ENCODE peak calls at places on chromosomes 1 and 21, in six cellular contexts. A, H, W, P, C and T are unnamed samples.

GRCh38 chr1:27366113-27366410 is 699 bp downstream of the MAP3K6 start:
- DNase-seq in A (peak), H (peak), W (peak), P (peak), C (no peak), T (peak)

GRCh38 chr1:218344814-218345672 is at the start of gene TGFB2:
- DNase-seq in A (peak), H (no peak), W (peak), P (peak), C (no peak), T (peak)

GRCh38 chr1:112507896-112508241 is 896 bp upstream of the WNT2B start:
- DNase-seq in A (no peak), H (no peak), W (no peak), P (peak), C (no peak), T (peak)

GRCh38 chr1:96934282-96934681 is 212.7 kb downstream of the PTBP2 start:
- DNase-seq in A (no peak), H (no peak), W (no peak), P (peak), C (no peak), T (no peak)

GRCh38 chr1:209196140-209196539 is 387.4 kb upstream of the CAMK1G start:
- DNase-seq in A (no peak), H (no peak), W (no peak), P (no peak), C (no peak), T (no peak)

GRCh38 chr1:107874221-107874620 is 90.8 kb downstream of the VAV3 start:
- DNase-seq in A (no peak), H (no peak), W (no peak), P (no peak), C (no peak), T (no peak)

GRCh38 chr1:153933955-153934354 is 11.2 kb upstream of the GATAD2B start:
- DNase-seq in A (no peak), H (no peak), W (no peak), P (no peak), C (no peak), T (no peak)

GRCh38 chr1:116243673-116244101 is 129.4 kb upstream of the ATP1A1 start:
- DNase-seq in A (no peak), H (no peak), W (no peak), P (no peak), C (no peak), T (no peak)

GRCh38 chr1:1211541-1212511 is 2.1 kb downstream of the TNFRSF4 start:
- DNase-seq in A (no peak), H (no peak), W (no peak), P (no peak), C (no peak), T (no peak)

GRCh38 chr1:58573705-58574591 is 3.1 kb downstream of the TACSTD2 start:
- DNase-seq in A (no peak), H (no peak), W (no peak), P (no peak), C (no peak), T (no peak)

GRCh38 chr1:183744132-183744913 is 60.6 kb upstream of the RGL1 start:
- DNase-seq in A (no peak), H (no peak), W (no peak), P (no peak), C (no peak), T (no peak)

GRCh38 chr1:200896571-200897187 is 2.0 kb downstream of the INAVA start:
- DNase-seq in A (no peak), H (no peak), W (no peak), P (peak), C (no peak), T (no peak)

DNA sequence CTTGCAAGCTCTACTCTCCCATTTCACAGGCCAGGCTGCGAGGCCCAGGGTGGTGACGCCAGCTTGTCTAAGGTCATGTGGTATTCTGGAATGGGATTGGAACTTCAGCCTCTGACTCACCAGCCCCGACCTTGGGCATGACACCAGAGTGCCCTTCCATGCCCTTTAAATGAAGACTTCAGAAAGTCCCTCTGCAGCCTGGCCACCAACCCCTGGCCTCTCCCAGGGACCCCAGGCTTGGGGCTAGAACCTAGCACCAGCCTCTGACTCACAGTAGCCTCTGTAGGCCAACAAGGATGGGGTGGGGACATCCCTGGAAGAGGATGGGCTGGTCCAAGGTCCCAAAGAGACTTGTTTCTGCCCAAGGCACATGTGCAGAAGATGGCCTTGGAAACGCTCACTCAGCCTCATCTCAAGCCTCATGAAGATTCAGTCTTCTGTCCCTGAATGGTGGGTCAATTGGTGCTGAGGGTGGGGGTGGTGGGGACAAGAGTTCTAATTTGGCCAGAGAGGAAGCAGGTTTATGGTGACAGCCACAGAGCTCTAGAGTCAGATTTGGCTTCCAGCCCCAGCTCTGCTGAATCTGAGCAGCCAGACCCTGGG is 36.1 kb upstream of the RUNX3 start:
- DNase-seq in A (no peak), H (no peak), W (no peak), P (no peak), C (no peak), T (no peak)
- H2BK15ac ChIP-seq in A (peak), H (peak), W (no peak), P (no peak), C (no peak), T (no peak)

GRCh38 chr1:7579831-7580804 is 191.0 kb upstream of the VAMP3 start:
- DNase-seq in A (no peak), H (no peak), W (no peak), P (no peak), C (no peak), T (no peak)
- H2BK15ac ChIP-seq in A (no peak), H (no peak), W (no peak), P (no peak), C (no peak), T (no peak)

DNA sequence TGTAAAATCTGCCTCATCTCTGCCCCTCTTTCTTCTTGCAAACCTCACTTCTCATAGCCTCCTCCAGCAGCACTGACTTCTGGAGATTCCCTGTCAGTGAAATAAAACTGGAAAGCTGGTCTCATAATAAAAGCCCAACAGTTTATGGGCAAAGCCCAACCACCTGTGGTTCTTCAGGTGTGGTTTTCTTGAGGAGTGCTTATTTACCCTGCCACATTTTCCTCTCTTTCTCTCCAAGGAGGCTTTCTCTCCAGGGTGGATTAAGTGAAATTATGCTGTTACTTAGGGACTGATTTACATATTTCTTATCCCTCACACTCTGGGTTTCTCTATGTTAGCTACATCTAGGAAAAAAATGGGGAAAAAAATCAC is 4.7 kb downstream of the TBX19 start:
- DNase-seq in A (no peak), H (no peak), W (no peak), P (peak), C (no peak), T (no peak)
- H2BK15ac ChIP-seq in A (no peak), H (no peak), W (no peak), P (no peak), C (no peak), T (no peak)

GRCh38 chr1:53504901-53505300 is 45.7 kb downstream of the DMRTB1 start:
- DNase-seq in A (no peak), H (no peak), W (no peak), P (no peak), C (no peak), T (no peak)
- H2BK15ac ChIP-seq in A (no peak), H (peak), W (no peak), P (no peak), C (peak), T (no peak)

GRCh38 chr1:32890516-32891240 is 4.4 kb downstream of the HPCA start:
- DNase-seq in A (no peak), H (no peak), W (no peak), P (no peak), C (no peak), T (no peak)

GRCh38 chr1:32887623-32888022 is 1.3 kb downstream of the HPCA start:
- DNase-seq in A (no peak), H (no peak), W (no peak), P (no peak), C (no peak), T (no peak)

GRCh38 chr1:32888134-32888533 is 1.8 kb downstream of the HPCA start:
- DNase-seq in A (no peak), H (no peak), W (no peak), P (no peak), C (no peak), T (no peak)

GRCh38 chr1:32889731-32890278 is 3.5 kb downstream of the HPCA start:
- DNase-seq in A (no peak), H (no peak), W (no peak), P (no peak), C (no peak), T (no peak)

DNA sequence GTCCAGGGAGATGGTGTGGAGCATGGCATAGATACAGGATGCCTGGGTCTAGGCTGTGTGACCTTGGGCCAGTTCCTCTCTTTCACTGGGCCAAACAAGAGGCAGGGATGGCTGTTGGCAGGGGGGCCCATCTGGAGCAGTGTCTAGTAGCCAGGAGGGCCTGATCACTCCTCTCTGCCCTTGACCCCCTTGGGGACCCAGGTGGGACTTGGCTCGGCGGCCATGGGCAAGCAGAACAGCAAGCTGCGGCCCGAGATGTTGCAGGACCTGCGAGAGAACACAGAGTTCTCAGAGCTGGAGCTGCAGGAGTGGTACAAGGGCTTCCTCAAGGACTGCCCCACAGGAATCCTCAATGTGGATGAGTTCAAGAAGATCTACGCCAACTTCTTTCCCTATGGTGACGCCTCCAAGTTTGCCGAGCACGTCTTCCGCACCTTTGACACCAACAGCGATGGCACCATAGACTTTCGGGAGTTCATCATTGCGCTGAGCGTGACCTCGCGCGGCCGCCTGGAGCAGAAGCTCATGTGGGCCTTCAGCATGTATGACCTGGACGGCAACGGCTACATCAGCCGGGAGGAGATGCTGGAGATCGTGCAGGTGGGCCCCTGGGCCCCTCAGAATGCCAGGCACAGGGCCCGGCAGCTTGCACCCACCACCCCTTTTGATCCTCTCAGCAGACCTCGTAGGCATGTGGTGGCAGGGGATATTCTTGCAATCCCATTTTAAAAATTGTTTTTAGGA is 2.6 kb downstream of the HPCA start:
- DNase-seq in A (no peak), H (no peak), W (no peak), P (no peak), C (no peak), T (no peak)
- H2BK15ac ChIP-seq in A (no peak), H (no peak), W (no peak), P (no peak), C (no peak), T (no peak)

GRCh38 chr1:18363436-18363835 is 117.3 kb upstream of the KLHDC7A start:
- DNase-seq in A (no peak), H (no peak), W (no peak), P (no peak), C (no peak), T (no peak)

GRCh38 chr1:18360251-18360650 is 120.5 kb upstream of the KLHDC7A start:
- DNase-seq in A (no peak), H (no peak), W (no peak), P (peak), C (no peak), T (no peak)

GRCh38 chr1:18362150-18362549 is 118.6 kb upstream of the KLHDC7A start:
- DNase-seq in A (no peak), H (no peak), W (no peak), P (no peak), C (no peak), T (no peak)

DNA sequence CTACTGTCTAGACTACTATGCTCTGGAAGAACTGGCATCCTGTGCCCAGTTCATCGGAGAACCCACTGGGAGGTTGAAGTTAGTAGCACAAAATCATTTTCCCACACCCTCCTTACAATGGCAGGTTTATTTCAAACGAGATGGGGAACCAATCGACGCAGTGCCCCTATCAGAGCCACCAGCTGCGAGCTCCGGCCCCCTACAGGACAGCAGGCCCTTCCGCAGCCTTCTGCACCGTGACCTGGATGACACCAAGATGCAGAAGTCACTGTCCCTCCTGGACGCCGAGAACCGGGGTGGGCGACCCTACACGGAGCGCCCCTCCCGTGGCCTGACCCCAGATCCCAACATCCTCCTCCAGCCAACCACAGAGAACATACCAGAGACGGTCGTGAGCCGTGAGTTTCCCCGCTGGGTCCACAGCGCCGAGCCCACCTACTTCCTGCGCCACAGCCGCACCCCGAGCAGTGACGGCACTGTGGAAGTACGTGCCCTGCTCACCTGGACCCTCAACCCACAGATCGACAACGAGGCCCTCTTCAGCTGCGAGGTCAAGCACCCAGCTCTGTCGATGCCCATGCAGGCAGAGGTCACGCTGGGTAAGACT is 115.5 kb upstream of the KLHDC7A start:
- DNase-seq in A (no peak), H (no peak), W (no peak), P (no peak), C (no peak), T (no peak)
- H2BK15ac ChIP-seq in A (no peak), H (peak), W (no peak), P (no peak), C (no peak), T (no peak)

DNA sequence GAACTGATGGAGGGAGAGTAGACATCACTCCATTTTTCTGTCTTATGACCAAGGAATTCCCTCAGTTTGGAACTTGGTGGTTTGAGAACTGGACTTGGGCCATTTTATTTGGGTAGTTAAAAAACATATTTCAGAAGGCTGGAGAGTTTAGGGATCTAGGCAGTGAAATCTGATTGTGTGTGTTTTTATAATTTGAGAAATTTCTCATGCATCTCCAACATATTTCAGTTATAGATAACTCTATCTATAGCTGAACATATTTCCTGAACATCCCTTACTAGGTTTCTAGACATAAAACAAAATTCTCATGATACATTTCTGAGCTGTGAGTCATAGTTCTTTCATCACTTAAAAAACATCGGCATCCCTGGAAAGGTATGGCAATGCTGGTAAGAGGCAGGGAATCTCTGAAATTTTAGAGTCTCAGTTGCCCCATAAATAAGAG is 102.7 kb downstream of the FASLG start:
- DNase-seq in A (peak), H (no peak), W (no peak), P (peak), C (no peak), T (no peak)
- H2BK15ac ChIP-seq in A (no peak), H (no peak), W (no peak), P (no peak), C (no peak), T (no peak)

GRCh38 chr21:29462475-29462874 is 163.8 kb downstream of the BACH1 start:
- DNase-seq in A (no peak), H (no peak), W (no peak), P (no peak), C (no peak), T (no peak)

GRCh38 chr21:29470397-29470796 is 171.7 kb downstream of the BACH1 start:
- DNase-seq in A (peak), H (no peak), W (peak), P (no peak), C (no peak), T (no peak)

GRCh38 chr21:29465528-29465927 is 166.8 kb downstream of the BACH1 start:
- DNase-seq in A (peak), H (no peak), W (no peak), P (no peak), C (no peak), T (no peak)

DNA sequence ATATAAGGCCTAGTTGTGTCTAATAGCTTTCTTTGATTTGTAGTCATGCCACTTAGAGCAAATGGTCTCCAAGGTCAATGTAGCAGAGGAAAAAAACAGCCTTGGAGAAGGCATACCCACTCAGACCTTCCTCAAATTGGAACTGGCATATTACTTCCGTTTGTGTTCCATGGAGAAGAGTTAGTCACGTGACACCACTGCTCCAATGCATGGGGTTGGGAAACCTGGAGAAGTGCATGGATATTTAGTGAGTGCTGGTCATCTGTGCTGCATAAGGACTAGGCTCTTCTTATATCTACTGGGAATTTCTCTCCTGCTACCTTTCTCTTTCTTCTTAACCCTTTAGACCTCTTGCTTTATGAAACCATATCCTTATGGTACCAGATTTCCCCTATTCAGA is 167.8 kb downstream of the BACH1 start:
- DNase-seq in A (no peak), H (no peak), W (no peak), P (no peak), C (no peak), T (no peak)
- H2BK15ac ChIP-seq in A (no peak), H (no peak), W (no peak), P (no peak), C (no peak), T (no peak)